ENCODE peak calls at places on chromosomes 4 and X, in eight cellular contexts. W is pancreas, N is right lobe of liver, Q is endodermal cell, Y is fibroblast of the aortic adventitia, X is tibial nerve, I is A549, A is GM12864. O is an unnamed sample.

GRCh38 chr4:126856906-126857305 is 775.9 kb upstream of the INTU start:
- DNase-seq in Y (no peak), W (no peak), X (no peak), I (no peak), A (no peak), Q (no peak), N (no peak), O (no peak)

GRCh38 chr4:27350161-27350560 is 489.5 kb downstream of the STIM2 start:
- DNase-seq in N (no peak), Q (no peak), X (no peak), W (no peak), I (no peak), A (no peak), Y (peak), O (no peak)

GRCh38 chr4:37728064-37728463 is 41.9 kb upstream of the RELL1 start:
- DNase-seq in N (no peak), X (no peak), W (no peak), Q (no peak), Y (no peak), I (no peak), A (no peak), O (no peak)

GRCh38 chrX:125507119-125507518 is 187.4 kb downstream of the TEX13C start:
- DNase-seq in Q (no peak), X (no peak), A (no peak), Y (peak), N (no peak), W (no peak), I (no peak), O (no peak)

GRCh38 chr4:164977243-164978164 is at the start of gene TRIM61:
- DNase-seq in Q (peak), I (no peak), W (no peak), X (no peak), N (peak), Y (peak), A (peak), O (no peak)

GRCh38 chr4:2375427-2375826 is 43.0 kb downstream of the ZFYVE28 start:
- DNase-seq in W (no peak), A (no peak), X (no peak), Y (no peak), I (no peak), Q (no peak), N (no peak), O (no peak)

GRCh38 chr4:46445689-46446339 is 55.9 kb upstream of the GABRA2 start:
- DNase-seq in A (no peak), I (no peak), Y (no peak), Q (no peak), X (no peak), W (no peak), N (no peak), O (no peak)

GRCh38 chr4:7524841-7525240 is 90.1 kb upstream of the PSAPL1 start:
- DNase-seq in N (no peak), I (no peak), X (no peak), Q (no peak), Y (no peak), W (no peak), A (no peak), O (no peak)

GRCh38 chrX:150806827-150807226 is 91.6 kb downstream of the CD99L2 start:
- DNase-seq in A (no peak), X (no peak), Q (no peak), Y (no peak), N (no peak), I (no peak), W (no peak), O (no peak)

GRCh38 chr4:168645933-168646768 is 149.3 kb downstream of the PALLD start:
- DNase-seq in X (no peak), Y (no peak), N (no peak), Q (no peak), I (no peak), W (no peak), A (no peak), O (no peak)

GRCh38 chrX:150936556-150936955 is 38.1 kb upstream of the CD99L2 start:
- DNase-seq in X (no peak), W (no peak), I (no peak), N (no peak), Y (no peak), Q (no peak), A (no peak), O (no peak)

GRCh38 chrX:30875957-30876356 is 13.1 kb downstream of the TAB3 start:
- DNase-seq in Y (peak), N (no peak), A (no peak), I (peak), X (no peak), Q (no peak), W (no peak), O (no peak)

GRCh38 chr4:16124232-16124631 is 40.4 kb upstream of the PROM1 start:
- DNase-seq in X (no peak), Y (no peak), I (no peak), Q (peak), N (no peak), A (no peak), W (no peak), O (no peak)

GRCh38 chr4:2948895-2949781 is 14.1 kb downstream of the NOP14 start:
- DNase-seq in A (no peak), Q (peak), Y (peak), W (no peak), I (peak), N (no peak), X (no peak), O (no peak)

GRCh38 chrX:101206471-101206870 is 13.1 kb upstream of the DRP2 start:
- DNase-seq in I (peak), Y (peak), N (no peak), Q (no peak), X (no peak), W (no peak), A (no peak), O (no peak)

GRCh38 chr4:165834116-165834515 is 38.9 kb upstream of the TLL1 start:
- DNase-seq in N (no peak), I (no peak), Q (no peak), Y (no peak), A (no peak), X (no peak), W (no peak), O (no peak)

GRCh38 chr4:34644716-34645115 is 1599.6 kb downstream of the ARAP2 start:
- DNase-seq in Y (no peak), N (no peak), X (no peak), I (no peak), W (no peak), A (no peak), Q (no peak), O (no peak)

GRCh38 chr4:39231660-39232059 is 49.3 kb downstream of the WDR19 start:
- DNase-seq in X (no peak), I (no peak), Y (no peak), A (no peak), Q (no peak), N (no peak), W (no peak), O (no peak)

GRCh38 chr4:180770265-180770664 is 1472.9 kb upstream of the TENM3 start:
- DNase-seq in I (no peak), N (no peak), Q (no peak), X (no peak), Y (no peak), A (no peak), W (no peak), O (no peak)

GRCh38 chrX:122739770-122740169 is 444.3 kb upstream of the GRIA3 start:
- DNase-seq in W (no peak), Q (peak), Y (no peak), N (no peak), X (no peak), I (peak), A (no peak), O (no peak)

GRCh38 chr4:10587296-10587695 is 97.3 kb downstream of the CLNK start:
- DNase-seq in I (no peak), A (no peak), W (no peak), N (no peak), Y (no peak), X (no peak), Q (no peak), O (no peak)

GRCh38 chr4:137610960-137611359 is 78.7 kb upstream of the PCDH18 start:
- DNase-seq in X (no peak), N (no peak), Q (peak), Y (peak), I (peak), A (no peak), W (no peak), O (no peak)

GRCh38 chr4:74097631-74098550 is 1.1 kb downstream of the CXCL2 start:
- DNase-seq in W (peak), X (no peak), Q (no peak), N (peak), A (no peak), I (peak), Y (peak), O (no peak)

GRCh38 chrX:136868283-136869055 is 12.1 kb downstream of the RBMX start:
- DNase-seq in X (no peak), I (no peak), N (no peak), Y (no peak), A (no peak), Q (no peak), W (no peak), O (no peak)

GRCh38 chr4:73970945-73971344 is 10.9 kb downstream of the PF4 start:
- DNase-seq in X (no peak), A (no peak), W (no peak), Y (no peak), Q (no peak), I (no peak), N (no peak), O (no peak)

GRCh38 chr4:142648378-142648777 is 197.7 kb downstream of the INPP4B start:
- DNase-seq in A (no peak), X (no peak), Q (peak), I (no peak), W (no peak), N (no peak), Y (no peak), O (no peak)

GRCh38 chrX:101658661-101659477 is 781 bp downstream of the ARMCX2 start:
- DNase-seq in I (peak), W (peak), A (no peak), Q (peak), Y (peak), X (peak), N (peak), O (no peak)

GRCh38 chr4:151530230-151530629 is 121.3 kb downstream of the FHIP1A start:
- DNase-seq in W (no peak), I (no peak), X (no peak), Q (no peak), A (no peak), Y (no peak), N (no peak), O (no peak)

GRCh38 chr4:534101-534575 is 35.1 kb downstream of the PIGG start:
- DNase-seq in Q (no peak), X (no peak), W (no peak), Y (no peak), A (no peak), N (no peak), I (no peak), O (no peak)

GRCh38 chr4:118942465-118942864 is 53.8 kb downstream of the SYNPO2 start:
- DNase-seq in W (no peak), Y (no peak), A (no peak), X (no peak), N (no peak), I (no peak), Q (no peak), O (no peak)

GRCh38 chr4:165738571-165738970 is 134.5 kb upstream of the TLL1 start:
- DNase-seq in Q (no peak), Y (no peak), W (no peak), X (no peak), N (no peak), A (no peak), I (no peak), O (no peak)

GRCh38 chr4:179605196-179605595 is 2163.0 kb upstream of the AGA start:
- DNase-seq in A (no peak), N (no peak), Y (peak), W (no peak), I (no peak), Q (no peak), X (no peak), O (no peak)
- TF ChIP-seq CTCF in A (no peak), N (no peak), Y (no peak), W (no peak), I (no peak), Q (no peak), X (no peak), O (no peak)

GRCh38 chrX:119194631-119195030 is 41.5 kb upstream of the PGRMC1 start:
- DNase-seq in W (no peak), N (no peak), A (no peak), I (peak), Y (peak), Q (no peak), X (no peak), O (no peak)
- TF ChIP-seq CTCF in W (no peak), N (peak), A (peak), I (peak), Y (peak), Q (peak), X (no peak), O (no peak)

GRCh38 chr4:6090936-6091335 is 72.7 kb upstream of the C4orf50 start:
- DNase-seq in Y (no peak), X (no peak), Q (peak), I (no peak), W (no peak), A (no peak), N (no peak), O (no peak)

GRCh38 chr4:6088950-6089349 is 70.7 kb upstream of the C4orf50 start:
- DNase-seq in W (no peak), I (no peak), A (no peak), N (no peak), Y (no peak), Q (peak), X (no peak), O (no peak)

GRCh38 chr4:6085028-6085942 is 67.1 kb upstream of the C4orf50 start:
- DNase-seq in N (no peak), Q (no peak), Y (no peak), A (no peak), W (no peak), I (no peak), X (no peak), O (no peak)

GRCh38 chr4:6085943-6086628 is 67.9 kb upstream of the C4orf50 start:
- DNase-seq in Q (peak), A (no peak), Y (no peak), X (no peak), W (no peak), I (no peak), N (no peak), O (no peak)

DNA sequence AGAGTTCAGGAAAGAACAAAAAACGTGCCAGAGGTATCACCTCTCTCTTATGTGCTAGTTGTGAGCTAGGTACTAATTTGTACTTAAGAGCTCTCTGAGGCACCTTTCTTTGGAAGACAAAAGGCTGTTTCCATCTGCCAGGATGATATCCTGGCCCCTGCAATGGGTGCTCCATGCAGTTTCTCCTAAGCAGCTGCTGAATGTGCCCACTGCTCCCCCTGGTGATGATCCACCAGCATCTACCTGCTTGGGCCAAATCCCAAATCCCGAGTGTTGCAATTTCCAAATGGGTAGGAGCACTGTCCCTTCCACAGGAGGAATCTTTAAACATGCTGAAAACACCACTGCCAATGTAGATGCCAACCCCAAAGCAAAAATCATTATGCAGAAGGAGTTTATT is 69.4 kb upstream of the C4orf50 start:
- DNase-seq in Q (peak), I (peak), W (no peak), X (no peak), N (peak), A (no peak), Y (peak), O (no peak)
- TF ChIP-seq CTCF in Q (peak), I (peak), W (peak), X (peak), N (peak), A (peak), Y (no peak), O (no peak)

DNA sequence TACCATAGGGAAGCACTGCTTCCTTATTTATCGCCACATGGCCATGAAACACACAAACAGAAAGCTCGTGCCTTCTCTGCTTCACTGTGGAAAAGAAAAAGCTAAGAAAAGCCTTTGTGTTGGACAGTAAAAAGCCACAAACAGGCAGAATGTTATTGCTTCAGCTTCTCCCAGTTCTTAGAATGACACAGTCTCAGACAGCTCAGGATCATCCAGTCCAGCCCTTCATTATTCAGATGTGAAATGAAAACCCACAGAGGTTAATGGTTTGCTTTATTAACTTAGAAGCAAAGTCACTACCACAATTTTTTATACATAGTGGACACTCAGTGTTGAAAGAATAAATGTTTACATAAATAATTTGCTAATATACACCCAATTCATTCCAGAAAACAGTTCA is 181.6 kb upstream of the NOCT start:
- DNase-seq in I (no peak), N (no peak), X (no peak), Q (no peak), Y (no peak), A (no peak), W (no peak), O (no peak)
- TF ChIP-seq CTCF in I (no peak), N (no peak), X (no peak), Q (no peak), Y (no peak), A (no peak), W (no peak), O (no peak)